ENCODE peak calls at places on chromosome 9, in five cellular contexts. E is Panc1, L is neuronal stem cell, H is cardiac muscle cell, Z is right lobe of liver. B is an unnamed sample.
A peak's percentile ranks its signal among the peaks of the same experiment; 100 is the strongest.

GRCh38 chr9:4237748-4238511 is 61.9 kb downstream of the GLIS3 start:
- DNase-seq in E (no peak), L (no peak), H (no peak), Z (no peak), B (no peak)

GRCh38 chr9:126470251-126470993 is 143.3 kb upstream of the LMX1B start:
- DNase-seq in E (no peak), L (no peak), H (no peak), Z (no peak), B (no peak)

GRCh38 chr9:76835571-76836283 is 70.2 kb downstream of the PRUNE2 start:
- DNase-seq in E (no peak), L (no peak), H (no peak), Z (no peak), B (no peak)

GRCh38 chr9:77752566-77752965 is 104.4 kb upstream of the GNA14 start:
- DNase-seq in E (no peak), L (no peak), H (no peak), Z (no peak), B (no peak)

GRCh38 chr9:72813544-72813943 is 139.3 kb downstream of the ALDH1A1 start:
- DNase-seq in E (no peak), L (no peak), H (no peak), Z (no peak), B (no peak)

GRCh38 chr9:128946945-128947422 is 419 bp downstream of the DOLK start:
- DNase-seq in E (no peak), L (no peak), H (peak; percentile 20), Z (no peak), B (no peak)

GRCh38 chr9:93958121-93958874 is 3.1 kb upstream of the BARX1 start:
- DNase-seq in E (no peak), L (no peak), H (peak; percentile 57), Z (no peak), B (peak; percentile 76)

GRCh38 chr9:37916471-37917314 is 12.8 kb upstream of the SLC25A51 start:
- DNase-seq in E (no peak), L (no peak), H (no peak), Z (no peak), B (peak; percentile 55)

GRCh38 chr9:119523508-119523907 is 154.3 kb upstream of the BRINP1 start:
- DNase-seq in E (no peak), L (no peak), H (no peak), Z (no peak), B (no peak)

GRCh38 chr9:21549251-21549765 is 67.2 kb upstream of the IFNE start:
- DNase-seq in E (no peak), L (no peak), H (no peak), Z (no peak), B (no peak)

GRCh38 chr9:117704597-117704996 is 394 bp downstream of the TLR4 start:
- DNase-seq in E (no peak), L (no peak), H (no peak), Z (no peak), B (no peak)

GRCh38 chr9:26341545-26341944 is 551.1 kb downstream of the CAAP1 start:
- DNase-seq in E (no peak), L (no peak), H (no peak), Z (no peak), B (no peak)

GRCh38 chr9:108108802-108109448 is 619.4 kb upstream of the KLF4 start:
- DNase-seq in E (no peak), L (no peak), H (no peak), Z (no peak), B (no peak)

GRCh38 chr9:130746434-130747212 is 53.0 kb downstream of the EXOSC2 start:
- DNase-seq in E (no peak), L (no peak), H (no peak), Z (no peak), B (no peak)

GRCh38 chr9:91282292-91282691 is 79.4 kb downstream of the AUH start:
- DNase-seq in E (no peak), L (no peak), H (no peak), Z (no peak), B (no peak)

GRCh38 chr9:75086443-75087278 is 1.3 kb downstream of the NMRK1 start:
- DNase-seq in E (no peak), L (no peak), H (no peak), Z (no peak), B (peak; percentile 56)

GRCh38 chr9:72773570-72773969 is 179.3 kb downstream of the ALDH1A1 start:
- DNase-seq in E (no peak), L (no peak), H (no peak), Z (no peak), B (no peak)

GRCh38 chr9:121868611-121869010 is 217.2 kb downstream of the DAB2IP start:
- DNase-seq in E (no peak), L (no peak), H (no peak), Z (no peak), B (no peak)

GRCh38 chr9:110994771-110995241 is 43.5 kb downstream of the LPAR1 start:
- DNase-seq in E (no peak), L (no peak), H (no peak), Z (no peak), B (no peak)

GRCh38 chr9:76868897-76869296 is 37.0 kb downstream of the PRUNE2 start:
- DNase-seq in E (no peak), L (peak; percentile 46), H (no peak), Z (no peak), B (no peak)

DNA sequence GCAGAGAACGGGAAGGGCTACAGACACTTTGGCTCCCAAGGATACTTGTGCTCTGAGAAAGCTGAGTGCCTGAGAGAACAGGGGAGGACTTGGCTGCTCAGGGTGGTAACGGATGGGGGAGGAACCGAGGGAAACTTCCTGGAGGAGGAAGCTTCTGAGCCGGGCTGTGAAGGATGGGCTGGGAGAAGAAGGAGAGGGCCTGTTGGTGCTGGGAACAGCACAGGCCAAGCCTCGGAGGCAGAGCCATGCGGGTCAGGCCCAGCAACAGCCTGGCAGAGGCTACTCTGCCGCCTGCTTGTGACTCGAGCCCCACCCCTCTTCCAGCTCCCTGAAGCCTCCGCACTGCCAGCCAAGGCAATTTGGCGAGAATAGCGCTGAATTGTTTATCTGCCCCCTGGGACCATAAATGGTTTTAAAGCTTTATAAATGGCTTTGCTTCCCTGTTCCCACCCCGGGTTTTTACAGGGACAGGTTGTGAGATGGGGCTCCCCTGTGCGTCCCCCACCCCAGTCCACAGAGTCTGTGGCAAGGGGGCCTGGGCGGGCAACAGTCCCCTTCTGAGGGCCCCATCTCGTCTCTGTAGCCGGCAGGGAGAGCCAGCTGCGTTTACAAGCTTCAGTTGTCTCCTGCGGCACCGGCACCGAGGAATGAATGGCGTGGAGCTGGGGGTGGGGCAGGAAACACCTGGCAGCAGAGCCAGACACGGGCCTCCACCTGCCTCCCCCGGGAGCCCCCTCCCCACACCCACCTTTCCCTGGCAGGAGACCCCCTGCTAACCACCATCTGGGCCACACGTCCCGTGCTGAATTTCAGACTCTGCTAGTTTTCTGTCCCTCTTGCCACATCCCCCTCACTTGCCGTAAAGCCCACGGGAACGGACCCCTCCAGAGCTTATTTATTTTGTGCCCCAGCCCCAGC is 24.4 kb downstream of the FAM163B start:
- DNase-seq in E (no peak), L (no peak), H (no peak), Z (no peak), B (no peak)
- H3K27me3 ChIP-seq in E (no peaks in the 10 kb centered on the region), L (no peaks in the 10 kb centered on the region), H (no peaks in the 10 kb centered on the region), Z (no peaks in the 10 kb centered on the region), B (peaks cover 40% of the 10 kb centered on the region)

DNA sequence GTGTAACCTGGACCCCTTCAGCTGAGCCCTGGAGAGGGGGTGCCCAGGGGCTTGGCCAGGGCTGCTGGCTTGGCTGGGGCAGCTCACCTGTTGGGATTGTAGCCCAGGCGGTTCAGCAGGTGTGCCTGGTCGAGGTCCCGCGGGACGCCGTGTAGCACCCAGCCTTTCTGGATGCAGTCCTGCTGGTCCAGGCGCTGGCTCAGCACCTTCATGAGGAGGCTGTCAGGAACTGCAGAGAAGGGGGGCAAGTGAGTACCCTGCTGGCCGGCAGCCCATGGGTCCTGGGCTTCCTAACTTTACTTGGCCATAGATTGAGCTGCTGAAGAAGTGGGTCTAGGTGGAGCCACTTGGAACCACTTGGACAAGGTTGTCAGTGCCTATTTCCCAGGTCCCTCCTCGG is 85.5 kb downstream of the AK8 start:
- DNase-seq in E (no peak), L (no peak), H (no peak), Z (no peak), B (no peak)
- H3K27me3 ChIP-seq in E (no peaks in the 10 kb centered on the region), L (peaks cover 4% of the 10 kb centered on the region), H (peaks cover 43% of the 10 kb centered on the region), Z (no peaks in the 10 kb centered on the region), B (no peaks in the 10 kb centered on the region)

GRCh38 chr9:98933890-98934289 is 9.8 kb upstream of the COL15A1 start:
- DNase-seq in E (no peak), L (no peak), H (no peak), Z (no peak), B (no peak)

GRCh38 chr9:98931990-98932389 is 11.7 kb upstream of the COL15A1 start:
- DNase-seq in E (no peak), L (no peak), H (no peak), Z (no peak), B (no peak)

GRCh38 chr9:98931543-98931942 is 12.2 kb upstream of the COL15A1 start:
- DNase-seq in E (no peak), L (no peak), H (no peak), Z (no peak), B (no peak)

GRCh38 chr9:98933185-98933584 is 10.5 kb upstream of the COL15A1 start:
- DNase-seq in E (no peak), L (no peak), H (no peak), Z (no peak), B (no peak)

GRCh38 chr9:98935064-98935463 is 8.6 kb upstream of the COL15A1 start:
- DNase-seq in E (no peak), L (no peak), H (no peak), Z (no peak), B (no peak)
- H3K27me3 ChIP-seq in E (no peaks in the 10 kb centered on the region), L (no peaks in the 10 kb centered on the region), H (peaks cover 16% of the 10 kb centered on the region), Z (no peaks in the 10 kb centered on the region), B (no peaks in the 10 kb centered on the region)

DNA sequence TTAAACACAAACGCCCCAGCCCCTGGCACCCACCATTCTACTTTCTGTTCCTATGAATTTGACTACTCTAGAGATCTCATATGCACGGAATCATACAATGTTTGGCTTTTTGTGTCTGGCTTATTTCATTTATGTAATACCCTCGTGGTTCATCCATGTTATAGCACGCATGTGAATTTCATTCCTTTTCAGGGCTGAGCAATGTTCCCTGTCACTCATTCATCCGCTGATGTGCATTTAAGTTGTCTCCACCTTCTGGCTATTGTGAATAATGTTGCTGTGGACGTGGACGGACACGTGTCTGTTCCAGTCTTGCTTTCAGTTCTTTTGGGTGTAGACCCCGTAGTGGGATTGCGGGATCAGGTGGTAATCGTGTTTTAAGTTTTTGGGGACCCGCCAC is 79.9 kb upstream of the BARHL1 start:
- DNase-seq in E (no peak), L (no peak), H (no peak), Z (no peak), B (no peak)
- H3K27me3 ChIP-seq in E (no peaks in the 10 kb centered on the region), L (no peaks in the 10 kb centered on the region), H (peaks cover 5% of the 10 kb centered on the region), Z (no peaks in the 10 kb centered on the region), B (no peaks in the 10 kb centered on the region)

DNA sequence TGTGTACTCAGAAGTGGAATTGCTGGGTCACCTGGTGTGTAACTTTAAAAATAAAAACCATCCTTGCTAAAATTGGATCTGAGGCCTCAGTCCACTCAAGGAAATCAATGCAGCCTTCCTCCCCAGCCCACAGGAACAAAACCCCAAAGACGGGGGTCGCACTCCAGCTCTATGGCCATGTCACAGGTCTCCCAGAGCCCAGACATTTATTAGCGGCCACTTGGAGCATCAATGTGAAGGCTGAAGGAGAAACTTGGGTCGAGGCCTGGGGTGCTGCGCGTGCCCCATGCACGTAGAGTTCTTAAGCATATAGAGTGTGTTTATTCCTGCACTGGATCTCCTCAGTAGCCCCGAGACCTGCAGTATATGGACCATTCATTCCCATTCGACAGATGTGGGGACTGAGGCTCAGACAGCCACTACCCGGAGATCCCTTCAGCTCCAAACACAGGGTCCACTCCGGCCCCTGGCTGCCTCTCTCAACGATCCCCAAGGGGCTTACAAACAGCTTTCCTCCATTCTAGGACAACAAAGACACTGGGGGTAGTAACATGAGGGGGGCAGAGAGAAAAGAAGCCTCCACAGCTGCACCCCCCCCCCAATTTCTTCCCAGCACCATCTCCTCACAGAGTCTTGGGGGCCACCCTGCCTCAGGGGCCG is 14.3 kb upstream of the OLFM1 start:
- DNase-seq in E (no peak), L (no peak), H (no peak), Z (no peak), B (no peak)
- H3K27me3 ChIP-seq in E (no peaks in the 10 kb centered on the region), L (peaks cover 14% of the 10 kb centered on the region), H (peaks cover 36% of the 10 kb centered on the region), Z (no peaks in the 10 kb centered on the region), B (peaks cover 87% of the 10 kb centered on the region)

B was measured in left lung.